ENCODE peak calls at places on chromosomes 13 and 19, in five cellular contexts. K, I, F, Y and Q are unnamed samples.

GRCh38 chr19:47623151-47623920 is 14.4 kb downstream of the BICRA start:
- DNase-seq in K (no peak), I (no peak), F (no peak), Y (no peak), Q (no peak)

GRCh38 chr13:112325941-112326645 is 50.1 kb upstream of the SPACA7 start:
- DNase-seq in K (no peak), I (no peak), F (no peak), Y (no peak), Q (no peak)

GRCh38 chr13:49421391-49421790 is 22.5 kb downstream of the CAB39L start:
- DNase-seq in K (peak), I (no peak), F (no peak), Y (peak), Q (peak)

GRCh38 chr19:17751103-17751911 is at the start of gene FCHO1:
- DNase-seq in K (peak), I (no peak), F (no peak), Y (peak), Q (peak)

GRCh38 chr13:40190656-40191100 is 475.8 kb downstream of the FOXO1 start:
- DNase-seq in K (peak), I (no peak), F (peak), Y (peak), Q (peak)

GRCh38 chr13:37617162-37617561 is 18.6 kb upstream of the POSTN start:
- DNase-seq in K (no peak), I (no peak), F (no peak), Y (no peak), Q (no peak)

GRCh38 chr13:52738719-52739467 is 727 bp downstream of the CNMD start:
- DNase-seq in K (no peak), I (no peak), F (no peak), Y (peak), Q (peak)

GRCh38 chr13:106599875-106600797 is 32.2 kb upstream of the ARGLU1 start:
- DNase-seq in K (no peak), I (no peak), F (no peak), Y (no peak), Q (peak)

GRCh38 chr19:17469371-17470203 is 737 bp upstream of the SLC27A1 start:
- DNase-seq in K (peak), I (peak), F (peak), Y (peak), Q (peak)

GRCh38 chr19:4730740-4731171 is 7.1 kb upstream of the DPP9 start:
- DNase-seq in K (no peak), I (no peak), F (no peak), Y (peak), Q (peak)

GRCh38 chr19:35166100-35167063 is 11.8 kb downstream of the FXYD5 start:
- DNase-seq in K (no peak), I (no peak), F (no peak), Y (no peak), Q (no peak)

GRCh38 chr19:13953021-13953531 is 767 bp downstream of the DCAF15 start:
- DNase-seq in K (no peak), I (no peak), F (no peak), Y (no peak), Q (peak)

GRCh38 chr19:54189020-54189667 is at the start of gene MBOAT7:
- DNase-seq in K (no peak), I (no peak), F (no peak), Y (no peak), Q (no peak)

GRCh38 chr13:112670118-112670517 is 19.7 kb upstream of the ATP11A start:
- DNase-seq in K (no peak), I (no peak), F (no peak), Y (no peak), Q (no peak)

GRCh38 chr19:42634409-42635232 is 39.9 kb upstream of the CEACAM8 start:
- DNase-seq in K (peak), I (no peak), F (no peak), Y (peak), Q (peak)
- TF ChIP-seq CTCF in K (peak), I (peak), F (peak), Y (peak), Q (peak)

DNA sequence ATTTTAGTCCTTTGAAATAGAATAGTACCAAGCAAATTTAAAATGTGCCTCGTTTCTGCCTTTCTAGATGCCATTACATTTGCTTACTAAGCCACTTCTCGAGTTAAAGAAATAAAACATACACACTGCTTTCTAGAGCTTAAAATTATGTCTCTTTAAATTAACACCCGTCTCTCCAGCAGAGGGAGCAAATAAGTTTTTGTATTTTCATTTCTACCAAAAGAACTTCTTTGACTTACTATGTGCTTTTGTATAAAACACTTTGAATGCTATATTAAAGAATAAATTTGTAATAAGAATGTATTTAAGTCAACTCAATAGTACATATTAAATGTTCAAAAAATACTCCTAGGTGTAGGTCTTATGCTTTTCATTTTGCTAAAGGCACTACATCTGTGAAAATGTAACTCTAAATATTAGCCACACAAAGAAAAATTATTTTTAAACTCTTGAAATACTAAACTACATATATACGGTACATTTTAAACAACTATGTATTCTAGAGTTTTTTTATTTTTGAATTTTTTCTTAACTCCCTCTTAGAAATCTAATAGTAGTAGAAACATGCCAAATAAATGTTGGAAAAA is 269.3 kb upstream of the MIR17HG start:
- DNase-seq in K (no peak), I (no peak), F (no peak), Y (no peak), Q (no peak)
- TF ChIP-seq CTCF in K (no peak), I (peak), F (peak), Y (peak), Q (peak)

DNA sequence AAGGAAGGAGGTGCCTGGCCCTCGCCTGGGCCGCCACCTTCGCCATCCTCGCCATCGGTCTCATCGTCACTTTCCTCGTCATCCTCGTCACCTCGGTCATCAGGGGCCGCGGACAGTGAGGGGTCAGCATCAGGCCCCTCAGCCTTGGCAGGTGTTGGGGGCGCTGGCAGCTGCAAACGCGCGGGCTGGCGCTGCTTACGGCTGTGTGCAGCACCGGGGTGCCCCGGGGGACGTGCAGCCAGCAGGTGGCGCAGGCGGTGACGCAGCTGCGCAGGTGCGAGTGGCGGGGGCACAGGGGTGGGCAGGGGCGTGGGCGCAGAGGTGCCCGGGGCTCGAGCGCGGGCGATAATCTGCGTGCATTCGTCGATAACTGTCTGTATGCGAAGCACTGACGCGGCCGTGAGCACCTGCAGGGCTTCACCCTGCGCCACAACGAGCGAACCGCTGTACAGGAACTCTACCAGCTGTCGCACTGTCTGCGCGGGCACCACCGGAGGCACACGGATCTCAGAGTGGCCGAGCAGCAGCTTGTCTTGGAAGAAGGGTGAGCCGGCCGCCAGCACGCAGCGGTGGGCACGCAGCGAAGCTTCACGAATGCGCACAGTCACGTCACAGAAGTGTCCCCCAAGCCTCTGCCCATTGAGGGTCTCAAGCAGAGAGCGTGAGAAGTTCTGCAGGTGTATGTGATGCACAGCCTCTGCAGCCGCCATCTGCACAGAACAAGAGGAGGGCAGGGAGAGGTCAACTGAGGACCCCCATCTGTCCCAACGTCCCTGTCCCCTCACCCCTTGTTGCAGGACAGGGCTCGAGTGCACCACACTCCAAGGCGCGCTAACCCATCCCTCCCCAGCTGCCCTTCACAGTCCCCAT is 2.4 kb downstream of the ZBTB45 start:
- DNase-seq in K (no peak), I (no peak), F (no peak), Y (peak), Q (no peak)
- TF ChIP-seq CTCF in K (no peak), I (no peak), F (no peak), Y (no peak), Q (peak)

DNA sequence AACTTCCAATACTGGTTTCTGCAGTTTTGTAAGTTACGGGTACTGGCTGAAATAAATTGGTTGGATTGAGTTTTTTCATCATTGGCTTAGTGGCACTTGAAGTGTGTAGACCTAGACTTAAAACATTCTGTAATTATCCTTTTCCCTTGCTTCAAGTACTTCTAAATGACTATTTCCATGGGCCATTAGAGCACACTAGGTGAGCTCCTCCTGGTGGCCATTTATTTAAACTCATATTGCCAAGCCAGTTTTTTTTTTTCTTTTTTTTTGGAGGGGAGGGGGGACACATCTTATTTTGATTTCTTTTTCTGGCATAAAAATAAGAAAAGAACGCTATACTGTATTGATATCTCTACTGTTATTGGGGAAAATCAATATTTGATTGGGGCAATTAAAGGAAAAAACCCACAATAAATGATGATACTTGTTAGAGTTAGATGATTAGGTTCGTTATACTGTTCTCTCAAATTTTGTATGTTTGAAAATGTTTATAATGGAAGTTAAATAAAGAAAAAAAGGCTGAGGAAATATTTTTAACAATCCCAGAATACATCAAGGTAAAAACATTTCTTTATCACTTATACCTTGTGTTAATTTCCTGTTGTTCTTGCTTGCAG is 82.9 kb downstream of the PDS5B start:
- DNase-seq in K (peak), I (no peak), F (no peak), Y (peak), Q (peak)
- TF ChIP-seq CTCF in K (peak), I (peak), F (peak), Y (peak), Q (peak)

GRCh38 chr19:41706741-41707501 is 1.5 kb upstream of the CEACAM5 start:
- DNase-seq in K (peak), I (peak), F (no peak), Y (peak), Q (peak)
- TF ChIP-seq CTCF in K (peak), I (peak), F (peak), Y (peak), Q (peak)

DNA sequence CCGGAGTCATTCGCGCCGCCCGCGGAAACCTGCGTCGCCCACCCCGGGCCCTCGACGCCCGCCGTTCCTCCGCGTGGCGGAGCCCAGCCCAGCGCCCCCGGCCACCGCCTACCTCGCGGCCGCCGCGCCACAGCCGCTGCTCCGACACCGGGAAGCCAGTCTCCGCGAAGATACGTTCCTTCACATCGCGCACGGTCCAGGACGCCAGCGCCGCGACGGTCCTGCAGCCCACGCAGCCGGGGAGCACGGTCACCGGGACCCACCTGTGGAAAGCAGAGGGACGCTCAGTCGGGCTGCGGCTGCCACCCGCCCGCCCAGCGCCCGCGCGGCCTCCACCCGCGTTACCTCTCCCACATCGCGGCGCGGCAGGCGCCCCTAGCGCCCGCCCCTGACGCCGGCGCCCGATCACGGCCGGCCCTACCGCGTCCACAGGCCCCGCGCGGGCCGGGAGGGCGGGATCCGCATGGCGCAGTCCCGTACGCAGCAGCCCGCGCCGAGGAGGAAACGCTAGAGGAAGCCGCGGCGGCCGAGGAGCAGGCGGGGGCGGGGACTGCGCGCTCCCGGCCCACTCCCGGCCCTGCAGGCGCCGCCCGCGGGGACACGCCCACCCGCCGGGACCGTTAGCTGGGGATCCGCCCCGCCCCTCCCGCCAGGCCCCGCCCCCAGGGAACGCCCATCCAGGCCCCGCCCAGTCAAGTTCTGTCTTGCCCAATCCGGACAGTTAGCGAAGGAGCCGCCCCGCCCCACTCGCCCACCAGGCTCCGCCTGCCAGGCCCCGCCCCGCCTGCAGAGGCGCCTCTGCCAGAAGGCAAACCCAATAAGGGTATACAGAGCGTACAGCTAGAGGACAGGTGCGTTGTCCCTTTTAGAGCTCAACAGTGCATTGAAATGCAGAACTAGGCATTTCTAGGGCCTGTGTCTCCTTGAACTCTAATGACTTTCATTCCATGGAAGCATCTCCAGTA is 58.2 kb downstream of the SACS start:
- DNase-seq in K (peak), I (peak), F (peak), Y (peak), Q (peak)
- TF ChIP-seq CTCF in K (peak), I (peak), F (peak), Y (peak), Q (no peak)

DNA sequence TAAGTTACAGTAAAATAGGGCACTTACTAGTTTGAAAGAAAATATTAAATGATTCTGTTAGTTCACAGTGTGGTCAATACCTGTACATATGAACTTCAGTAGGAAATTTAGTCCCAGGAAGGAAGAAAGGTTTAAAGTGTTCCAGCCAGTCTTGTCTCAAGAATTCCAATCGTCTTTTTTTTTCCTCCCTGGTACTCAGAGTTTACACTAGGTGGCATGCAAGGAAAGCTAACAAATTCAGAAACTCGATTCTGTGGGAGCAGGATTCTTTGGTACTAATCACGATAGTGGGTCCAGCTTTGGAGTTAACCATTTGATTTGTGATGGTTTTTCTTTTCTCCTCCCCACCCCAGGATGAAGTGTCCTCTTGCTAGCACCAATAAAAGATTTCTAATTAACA is 43.6 kb downstream of the POLR1D start:
- DNase-seq in K (no peak), I (no peak), F (no peak), Y (no peak), Q (no peak)
- TF ChIP-seq CTCF in K (no peak), I (peak), F (peak), Y (no peak), Q (no peak)

GRCh38 chr19:58558623-58559274 is 338 bp upstream of the UBE2M start:
- DNase-seq in K (peak), I (peak), F (peak), Y (peak), Q (peak)
- TF ChIP-seq CTCF in K (no peak), I (no peak), F (no peak), Y (no peak), Q (no peak)

GRCh38 chr13:114017028-114017630 is 43.3 kb upstream of the C13orf46 start:
- DNase-seq in K (no peak), I (no peak), F (no peak), Y (no peak), Q (peak)
- TF ChIP-seq CTCF in K (no peak), I (peak), F (no peak), Y (no peak), Q (no peak)